ENCODE peak calls at places on chromosomes 2 and 18, in ten cellular contexts. A, K, L, E, T, C, W, Z, G and S are unnamed samples. For H3K36me3, the result is how much of the 10 kb centered on the place peaks cover.

GRCh38 chr2:147100406-147101035 is 744.3 kb upstream of the ACVR2A start:
- DNase-seq in A (no peak), K (peak), L (no peak), E (no peak), T (no peak), C (no peak), W (no peak), Z (no peak), G (no peak), S (no peak)

GRCh38 chr2:36655456-36655855 is 41.1 kb upstream of the VIT start:
- DNase-seq in A (no peak), K (no peak), L (no peak), E (no peak), T (no peak), C (no peak), W (no peak), Z (no peak), G (peak), S (no peak)

GRCh38 chr2:120140866-120141265 is 82.3 kb downstream of the TMEM185B start:
- DNase-seq in A (no peak), K (no peak), L (no peak), E (no peak), T (no peak), C (no peak), W (no peak), Z (no peak), G (no peak), S (no peak)

GRCh38 chr18:66523219-66523991 is 80.5 kb downstream of the CDH19 start:
- DNase-seq in A (no peak), K (peak), L (no peak), E (no peak), T (no peak), C (no peak), W (no peak), Z (no peak), G (peak), S (no peak)

GRCh38 chr2:25885933-25886332 is 7.6 kb upstream of the ASXL2 start:
- DNase-seq in A (no peak), K (peak), L (no peak), E (no peak), T (no peak), C (no peak), W (no peak), Z (no peak), G (peak), S (no peak)

GRCh38 chr2:214004463-214004862 is 406.4 kb upstream of the VWC2L start:
- DNase-seq in A (no peak), K (no peak), L (no peak), E (no peak), T (no peak), C (no peak), W (no peak), Z (no peak), G (no peak), S (no peak)

GRCh38 chr2:237471457-237472186 is 15.4 kb upstream of the MLPH start:
- DNase-seq in A (peak), K (peak), L (peak), E (no peak), T (no peak), C (no peak), W (peak), Z (no peak), G (peak), S (no peak)

GRCh38 chr2:37797081-37797480 is 125.6 kb upstream of the CDC42EP3 start:
- DNase-seq in A (no peak), K (no peak), L (no peak), E (no peak), T (no peak), C (no peak), W (no peak), Z (no peak), G (peak), S (no peak)

GRCh38 chr2:54207666-54208195 is 48.3 kb downstream of the TSPYL6 start:
- DNase-seq in A (no peak), K (no peak), L (no peak), E (no peak), T (no peak), C (no peak), W (no peak), Z (no peak), G (no peak), S (no peak)

GRCh38 chr2:164599954-164600589 is 21.2 kb downstream of the GRB14 start:
- DNase-seq in A (peak), K (peak), L (peak), E (no peak), T (peak), C (no peak), W (no peak), Z (no peak), G (peak), S (no peak)

GRCh38 chr2:9641641-9642040 is 10.8 kb upstream of the YWHAQ start:
- DNase-seq in A (no peak), K (no peak), L (no peak), E (no peak), T (peak), C (no peak), W (no peak), Z (no peak), G (no peak), S (no peak)

GRCh38 chr2:121195036-121195435 is 90.0 kb downstream of the TFCP2L1 start:
- DNase-seq in A (no peak), K (no peak), L (no peak), E (no peak), T (no peak), C (no peak), W (no peak), Z (no peak), G (no peak), S (no peak)

GRCh38 chr2:27652790-27653189 is 10.6 kb downstream of the SUPT7L start:
- DNase-seq in A (no peak), K (peak), L (no peak), E (no peak), T (no peak), C (no peak), W (no peak), Z (no peak), G (no peak), S (no peak)
- H3K36me3 ChIP-seq in A (half or more), K (half or more), L (half or more), E (half or more), T (half or more), C (half or more), W (under half), Z (half or more), G (half or more), S (under half)

GRCh38 chr2:165941827-165942226 is 11.7 kb downstream of the TTC21B start:
- DNase-seq in A (no peak), K (no peak), L (no peak), E (no peak), T (no peak), C (no peak), W (no peak), Z (no peak), G (no peak), S (no peak)
- H3K36me3 ChIP-seq in A (under half), K (under half), L (half or more), E (under half), T (under half), C (under half), W (under half), Z (under half), G (under half), S (under half)

GRCh38 chr2:1645761-1646476 is 98.4 kb downstream of the PXDN start:
- DNase-seq in A (no peak), K (no peak), L (no peak), E (peak), T (no peak), C (no peak), W (no peak), Z (peak), G (peak), S (no peak)
- H3K36me3 ChIP-seq in A (under half), K (half or more), L (half or more), E (under half), T (under half), C (under half), W (under half), Z (under half), G (half or more), S (under half)

GRCh38 chr2:232207174-232207573 is 171.4 kb upstream of the ALPP start:
- DNase-seq in A (no peak), K (no peak), L (no peak), E (no peak), T (no peak), C (no peak), W (peak), Z (no peak), G (no peak), S (no peak)
- H3K36me3 ChIP-seq in A (under half), K (under half), L (under half), E (under half), T (under half), C (under half), W (under half), Z (under half), G (under half), S (under half)

DNA sequence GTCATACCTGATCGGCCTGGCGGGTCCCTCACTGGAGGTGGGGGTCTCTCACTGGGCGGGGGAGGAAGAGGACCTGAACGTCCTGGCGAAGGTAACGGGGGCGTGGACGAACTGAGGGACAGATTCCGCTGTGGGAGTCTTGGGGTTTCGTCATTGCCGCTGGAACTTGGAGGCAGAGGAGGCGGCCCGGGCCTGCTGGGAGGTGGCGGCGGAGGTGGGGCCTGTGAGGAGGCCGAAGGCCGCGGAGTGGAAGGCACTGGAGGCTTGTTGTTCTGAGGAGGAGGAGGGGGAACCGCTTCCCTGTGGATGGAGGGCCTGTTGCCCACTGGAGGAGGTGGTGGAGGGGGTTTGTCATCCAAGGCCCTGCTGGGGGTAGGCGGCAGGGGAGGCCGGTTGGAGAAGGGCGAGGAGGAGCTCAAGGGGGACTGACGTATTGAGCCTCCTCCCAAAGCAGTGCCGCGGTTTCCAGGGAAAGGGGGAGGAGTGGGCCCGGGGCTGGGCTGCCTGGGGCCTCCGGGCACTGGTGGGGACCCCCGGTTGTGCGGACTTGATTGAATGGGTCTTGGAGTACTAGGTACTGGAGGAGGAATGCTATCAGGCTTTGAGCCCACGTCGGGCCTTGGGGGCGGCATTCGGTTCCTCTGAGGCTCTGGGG is 25.8 kb downstream of the WIPF1 start:
- DNase-seq in A (no peak), K (no peak), L (no peak), E (peak), T (no peak), C (peak), W (no peak), Z (peak), G (no peak), S (no peak)
- H3K36me3 ChIP-seq in A (under half), K (under half), L (under half), E (under half), T (half or more), C (half or more), W (under half), Z (under half), G (under half), S (under half)